ENCODE peak calls at places on chromosomes 3 and 15, in seven cellular contexts. I is spleen; K is hepatocyte; O is transverse colon; A is A549; Q is psoas muscle; T is CD8-positive, alpha-beta T cell. C is an unnamed sample. For H3K9me3 and H3K4me1, the result is how much of the 10 kb centered on the place peaks cover.

GRCh38 chr3:4770561-4770960 is 208.7 kb upstream of the BHLHE40 start:
- DNase-seq in T (no peak), I (no peak), Q (no peak), O (no peak), K (no peak), A (no peak), C (no peak)

GRCh38 chr3:190121061-190121765 is 516 bp upstream of the P3H2 start:
- DNase-seq in Q (no peak), K (no peak), O (no peak), A (no peak), I (no peak), T (no peak), C (no peak)

GRCh38 chr15:96234109-96234892 is 96.2 kb upstream of the NR2F2 start:
- DNase-seq in Q (peak), T (no peak), O (no peak), K (no peak), A (no peak), I (no peak), C (no peak)

GRCh38 chr15:63715818-63716217 is 117.9 kb downstream of the HERC1 start:
- DNase-seq in O (no peak), T (no peak), K (peak), A (peak), Q (no peak), I (no peak), C (no peak)

GRCh38 chr15:66815322-66815721 is 113.3 kb downstream of the SMAD6 start:
- DNase-seq in K (no peak), I (no peak), Q (no peak), O (no peak), T (no peak), A (no peak), C (no peak)

GRCh38 chr3:33664195-33664594 is 53.9 kb downstream of the CLASP2 start:
- DNase-seq in K (no peak), T (no peak), I (no peak), O (no peak), Q (no peak), A (no peak), C (no peak)

GRCh38 chr15:64651573-64652260 is 123.7 kb downstream of the RBPMS2 start:
- DNase-seq in K (peak), A (no peak), Q (no peak), T (peak), I (no peak), O (no peak), C (peak)

GRCh38 chr3:42387802-42388651 is 22.4 kb downstream of the LYZL4 start:
- DNase-seq in K (no peak), A (no peak), Q (no peak), O (no peak), I (no peak), T (peak), C (peak)

GRCh38 chr3:14691239-14691638 is 16.3 kb downstream of the C3orf20 start:
- DNase-seq in K (no peak), I (no peak), O (no peak), T (no peak), A (no peak), Q (no peak), C (no peak)

GRCh38 chr15:62068071-62068786 is 1.5 kb downstream of the C2CD4A start:
- DNase-seq in I (peak), O (peak), T (no peak), Q (peak), K (peak), A (peak), C (peak)

GRCh38 chr3:194330579-194330978 is 20.5 kb downstream of the CPN2 start:
- DNase-seq in Q (no peak), K (no peak), T (no peak), A (no peak), I (no peak), O (no peak), C (no peak)

GRCh38 chr3:9175421-9175820 is 74.0 kb downstream of the SRGAP3 start:
- DNase-seq in T (no peak), O (peak), A (peak), I (no peak), K (no peak), Q (no peak), C (no peak)

GRCh38 chr3:17478673-17479072 is 263.8 kb downstream of the TBC1D5 start:
- DNase-seq in O (no peak), T (no peak), A (peak), Q (no peak), K (peak), I (no peak), C (no peak)

GRCh38 chr15:40743466-40743865 is 11.6 kb downstream of the RMDN3 start:
- DNase-seq in Q (no peak), I (no peak), T (no peak), O (no peak), K (no peak), A (no peak), C (no peak)

GRCh38 chr3:24158756-24159155 is 213.7 kb downstream of the NR1D2 start:
- DNase-seq in O (no peak), Q (no peak), A (no peak), K (no peak), I (no peak), T (no peak), C (no peak)

GRCh38 chr15:73046073-73046472 is 6.2 kb upstream of the NEO1 start:
- DNase-seq in I (no peak), A (no peak), O (no peak), Q (no peak), K (no peak), T (no peak), C (no peak)

GRCh38 chr3:78870484-78870883 is 897.3 kb downstream of the ROBO1 start:
- DNase-seq in T (no peak), Q (no peak), A (no peak), O (no peak), I (no peak), K (no peak), C (no peak)

GRCh38 chr15:33242165-33242564 is 47.7 kb upstream of the FMN1 start:
- DNase-seq in I (no peak), T (no peak), O (no peak), K (peak), Q (no peak), A (peak), C (no peak)

GRCh38 chr3:27713435-27713880 is 8.7 kb downstream of the EOMES start:
- DNase-seq in K (no peak), A (no peak), O (no peak), I (peak), T (no peak), Q (no peak), C (no peak)

GRCh38 chr3:120858501-120858900 is 49.5 kb upstream of the STXBP5L start:
- DNase-seq in Q (no peak), A (no peak), T (no peak), K (no peak), I (no peak), O (no peak), C (no peak)

GRCh38 chr15:68567345-68567744 is 11.4 kb upstream of the CORO2B start:
- DNase-seq in Q (no peak), K (no peak), T (no peak), O (no peak), A (no peak), I (peak), C (no peak)

GRCh38 chr15:68572921-68573320 is 5.9 kb upstream of the CORO2B start:
- DNase-seq in O (no peak), Q (no peak), A (no peak), T (no peak), I (peak), K (no peak), C (no peak)

GRCh38 chr15:68574051-68574450 is 4.7 kb upstream of the CORO2B start:
- DNase-seq in T (no peak), O (no peak), K (no peak), I (peak), A (no peak), Q (no peak), C (no peak)

GRCh38 chr15:68572309-68572708 is 6.5 kb upstream of the CORO2B start:
- DNase-seq in I (no peak), O (no peak), K (no peak), T (no peak), A (no peak), Q (no peak), C (no peak)

GRCh38 chr15:68570974-68571373 is 7.8 kb upstream of the CORO2B start:
- DNase-seq in Q (no peak), A (no peak), I (no peak), K (no peak), T (no peak), O (no peak), C (no peak)
- H3K27ac ChIP-seq in Q (no peak), A (no peak), I (no peak), K (no peak), T (no peak), O (no peak), C (no peak)

DNA sequence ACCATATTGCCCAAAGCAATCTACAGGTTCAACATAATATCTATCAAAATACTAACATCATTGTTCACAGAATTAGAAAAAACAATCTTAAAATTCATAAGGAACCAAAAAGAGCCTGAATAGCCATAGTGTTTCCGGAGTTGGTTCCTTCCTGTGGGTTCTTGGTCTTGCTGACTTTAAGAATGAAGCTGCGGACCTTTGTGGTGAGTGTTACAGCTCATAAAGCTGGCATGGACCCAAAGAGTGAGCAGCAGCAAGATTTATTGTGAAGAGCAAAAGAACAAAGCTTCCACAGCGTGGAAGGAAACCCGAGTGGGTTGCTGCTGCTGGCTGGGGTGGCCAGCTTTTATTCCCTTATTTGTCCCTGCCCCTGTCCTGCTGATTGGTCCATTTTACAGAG is 15.3 kb upstream of the ACVR2B start:
- DNase-seq in O (peak), K (no peak), T (no peak), A (no peak), I (no peak), Q (no peak), C (no peak)
- H3K9me3 ChIP-seq in O (under half), K (under half), T (under half), A (under half), I (half or more), Q (under half), C (under half)

GRCh38 chr15:93033434-93034045 is 55.5 kb downstream of the RGMA start:
- DNase-seq in I (no peak), Q (no peak), O (no peak), T (no peak), K (no peak), A (no peak), C (no peak)

GRCh38 chr15:93029613-93030429 is 59.2 kb downstream of the RGMA start:
- DNase-seq in K (peak), O (no peak), I (peak), T (no peak), Q (peak), A (no peak), C (no peak)

GRCh38 chr15:93028632-93029612 is 60.1 kb downstream of the RGMA start:
- DNase-seq in A (no peak), Q (peak), K (peak), O (peak), T (no peak), I (peak), C (no peak)

GRCh38 chr15:93030430-93031102 is 58.4 kb downstream of the RGMA start:
- DNase-seq in K (peak), I (peak), A (peak), Q (peak), T (peak), O (peak), C (peak)

GRCh38 chr15:93031103-93031464 is 57.9 kb downstream of the RGMA start:
- DNase-seq in A (no peak), Q (no peak), K (no peak), T (no peak), O (no peak), I (no peak), C (no peak)
- H3K4me1 ChIP-seq in A (under half), Q (half or more), K (under half), T (under half), O (under half), I (under half), C (under half)

GRCh38 chr15:76986743-76987142 is 8.2 kb upstream of the PSTPIP1 start:
- DNase-seq in K (no peak), A (no peak), T (no peak), Q (no peak), O (no peak), I (no peak), C (no peak)

GRCh38 chr15:76988874-76989780 is 5.8 kb upstream of the PSTPIP1 start:
- DNase-seq in Q (no peak), A (no peak), O (no peak), K (no peak), I (peak), T (no peak), C (no peak)

GRCh38 chr15:76983588-76984379 is 11.1 kb upstream of the PSTPIP1 start:
- DNase-seq in Q (no peak), K (no peak), T (no peak), O (no peak), A (no peak), I (no peak), C (no peak)

GRCh38 chr15:76987896-76988860 is 6.7 kb upstream of the PSTPIP1 start:
- DNase-seq in O (peak), A (no peak), K (no peak), Q (peak), T (no peak), I (peak), C (peak)

GRCh38 chr15:76987276-76987675 is 7.7 kb upstream of the PSTPIP1 start:
- DNase-seq in I (no peak), K (no peak), Q (no peak), A (no peak), O (no peak), T (no peak), C (no peak)
- H3K27ac ChIP-seq in I (no peak), K (no peak), Q (no peak), A (no peak), O (no peak), T (no peak), C (no peak)

GRCh38 chr3:7667774-7668173 is 806.9 kb downstream of the GRM7 start:
- DNase-seq in T (no peak), O (no peak), K (no peak), A (no peak), I (no peak), Q (no peak), C (no peak)
- H3K9me3 ChIP-seq in T (under half), O (under half), K (under half), A (under half), I (under half), Q (under half), C (under half)

DNA sequence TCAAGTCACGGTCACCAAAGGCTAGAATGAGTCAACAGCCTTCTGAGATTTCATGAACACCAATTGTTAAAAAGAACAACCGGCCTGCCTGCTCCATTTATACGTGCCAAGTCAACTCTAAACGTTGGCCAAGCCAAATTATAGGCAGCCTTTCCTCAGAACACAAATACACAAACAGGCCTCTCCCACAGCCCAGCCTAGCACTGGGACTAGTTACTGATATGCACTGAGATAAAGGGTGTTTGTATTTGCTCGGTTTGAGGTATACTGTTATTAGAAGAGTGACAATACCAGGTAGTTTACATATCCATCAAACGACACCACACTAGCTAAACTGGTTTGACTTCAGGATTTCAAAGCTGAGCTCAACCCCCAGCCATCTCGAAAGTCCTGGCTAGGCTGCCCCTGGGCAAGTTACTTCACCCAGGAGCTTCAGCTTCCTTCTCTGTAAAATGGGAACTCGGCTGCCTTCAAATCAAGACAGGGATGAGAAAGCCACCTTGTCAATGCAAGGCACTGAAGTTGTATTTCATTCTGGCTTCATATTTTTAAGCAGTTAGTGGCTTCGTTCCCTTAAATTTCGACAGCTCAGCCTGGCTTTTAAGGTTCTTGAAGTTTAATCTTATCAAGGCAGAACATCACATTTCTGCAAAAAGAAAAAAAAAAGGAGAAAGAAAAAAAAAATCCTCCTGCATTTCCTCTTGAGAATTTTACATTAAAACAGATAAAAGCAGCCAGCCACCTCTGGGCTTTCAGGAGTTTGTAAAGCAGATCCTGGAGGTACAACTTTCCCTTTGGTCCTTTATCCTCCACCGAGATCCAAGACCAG is 4.0 kb downstream of the TLE3 start:
- DNase-seq in Q (no peak), A (no peak), O (peak), T (no peak), K (peak), I (peak), C (no peak)
- H3K4me1 ChIP-seq in Q (half or more), A (under half), O (half or more), T (half or more), K (half or more), I (half or more), C (under half)

GRCh38 chr15:70854669-70854976 is 666 bp upstream of the LARP6 start:
- DNase-seq in Q (no peak), A (no peak), O (no peak), I (no peak), K (no peak), T (no peak), C (no peak)

GRCh38 chr15:70853855-70854668 is at the start of gene LARP6:
- DNase-seq in A (peak), Q (peak), T (no peak), K (peak), O (peak), I (no peak), C (peak)

GRCh38 chr15:70853270-70853854 is 595 bp downstream of the LARP6 start:
- DNase-seq in A (peak), I (no peak), O (peak), K (peak), T (no peak), Q (peak), C (no peak)

GRCh38 chr15:70852501-70853269 is 1.3 kb downstream of the LARP6 start:
- DNase-seq in I (no peak), O (no peak), Q (no peak), T (no peak), K (no peak), A (no peak), C (no peak)

DNA sequence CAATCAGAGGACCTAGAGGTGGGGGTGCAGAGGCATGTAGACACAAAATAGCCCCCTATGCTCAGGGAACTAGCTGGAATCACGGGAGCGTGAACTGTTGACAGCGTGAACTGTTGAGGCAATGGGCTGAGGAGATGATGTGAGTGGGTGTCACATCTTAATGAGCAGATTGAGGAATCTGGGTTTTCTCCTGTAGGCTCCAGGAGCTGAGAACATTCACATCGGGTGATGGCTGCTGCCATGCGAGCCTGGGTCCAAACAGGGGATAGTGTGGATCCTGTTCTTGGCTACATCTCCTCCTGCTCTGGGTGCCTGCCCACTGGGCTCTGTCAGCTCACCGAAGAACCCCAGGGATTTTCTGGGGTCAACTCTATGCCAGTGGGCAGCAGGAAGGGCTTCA is 2.1 kb downstream of the LARP6 start:
- DNase-seq in K (no peak), O (no peak), T (no peak), Q (no peak), I (no peak), A (no peak), C (no peak)
- H3K27ac ChIP-seq in K (no peak), O (no peak), T (no peak), Q (no peak), I (no peak), A (peak), C (no peak)

DNA sequence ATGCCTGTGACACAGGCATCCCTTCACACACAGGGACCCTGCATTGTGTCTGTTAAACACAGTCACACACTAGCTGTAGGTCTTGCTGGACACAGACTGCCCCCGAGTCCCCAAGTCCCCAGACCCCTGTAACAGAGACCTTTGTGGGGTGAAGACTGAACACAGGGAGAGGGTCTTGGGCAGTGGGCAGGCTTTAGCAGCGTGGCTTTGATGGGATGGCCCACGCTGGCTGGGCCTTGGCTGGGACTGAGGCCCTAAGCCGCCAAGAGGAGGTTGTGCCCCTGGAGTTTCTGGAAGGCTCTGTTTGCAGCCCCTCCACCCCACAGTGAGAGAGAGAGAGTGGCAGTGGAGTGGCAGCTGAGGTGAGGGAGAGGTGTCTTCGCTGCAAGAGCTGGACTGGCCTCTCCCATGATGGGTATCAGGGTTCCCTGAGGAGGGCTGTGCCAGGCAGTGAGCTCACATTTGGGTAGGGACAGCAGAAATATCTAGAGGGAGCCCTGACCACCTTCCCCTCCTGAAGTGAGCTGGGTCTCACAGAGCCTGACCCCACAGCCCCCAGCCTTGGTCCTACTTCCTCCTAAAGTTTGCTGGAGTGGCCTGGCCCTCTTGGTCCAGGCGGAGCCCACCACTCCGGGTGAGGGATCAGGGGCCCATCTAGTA is 635 bp upstream of the VILL start:
- DNase-seq in I (peak), Q (no peak), T (no peak), O (no peak), A (no peak), K (peak), C (no peak)
- H3K9me3 ChIP-seq in I (under half), Q (under half), T (under half), O (under half), A (under half), K (under half), C (under half)

DNA sequence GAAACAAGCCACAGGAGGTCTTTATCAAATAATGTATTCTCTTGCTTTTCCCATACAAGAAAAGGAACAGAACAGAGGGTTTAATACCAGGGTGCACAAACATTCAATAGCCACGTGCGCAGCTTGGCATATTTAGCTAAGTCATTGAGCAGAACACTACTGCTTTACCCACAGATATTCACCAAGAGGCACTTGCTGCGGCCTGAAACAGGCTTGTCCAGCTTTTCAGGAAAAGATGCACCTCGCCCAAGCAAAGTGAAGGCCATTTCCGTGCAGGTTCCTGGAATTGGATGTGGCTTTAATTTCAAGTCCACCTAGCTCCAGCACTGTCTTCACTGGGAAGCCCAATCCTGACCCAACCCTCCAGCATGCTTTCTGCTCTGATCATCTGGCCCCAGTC is 17.6 kb downstream of the ZDHHC3 start:
- DNase-seq in A (no peak), I (no peak), K (no peak), Q (no peak), O (no peak), T (no peak), C (no peak)
- H3K4me1 ChIP-seq in A (under half), I (under half), K (under half), Q (under half), O (under half), T (under half), C (under half)